ENCODE peak calls at places on chromosomes 4 and X, in six cellular contexts. T, M, Z, L, K and B are unnamed samples.

GRCh38 chrX:10579018-10579752 is 41.2 kb downstream of the MID1 start:
- DNase-seq in Z (peak), T (no peak), K (peak), L (no peak), M (no peak), B (no peak)

GRCh38 chrX:26138043-26138442 is at the start of gene MAGEB18:
- DNase-seq in Z (no peak), K (no peak), T (no peak), L (no peak), M (no peak), B (no peak)

GRCh38 chr4:146978641-146979040 is 33.0 kb upstream of the TTC29 start:
- DNase-seq in Z (peak), K (no peak), M (no peak), T (no peak), L (no peak), B (no peak)

GRCh38 chrX:41447897-41448296 is 754 bp downstream of the NYX start:
- DNase-seq in K (no peak), L (no peak), Z (no peak), T (no peak), M (no peak), B (no peak)

GRCh38 chrX:47232803-47233332 is at the start of gene USP11:
- DNase-seq in K (peak), T (peak), M (peak), L (no peak), Z (peak), B (peak)

GRCh38 chrX:115017455-115017854 is at the start of gene IL13RA2:
- DNase-seq in L (no peak), M (no peak), K (peak), Z (no peak), T (no peak), B (no peak)

GRCh38 chr4:742096-742741 is 36.6 kb downstream of the PCGF3 start:
- DNase-seq in M (no peak), T (no peak), K (no peak), Z (no peak), L (no peak), B (no peak)

GRCh38 chrX:84188320-84188834 is 378 bp upstream of the RPS6KA6 start:
- DNase-seq in M (peak), T (no peak), Z (peak), K (peak), L (no peak), B (no peak)

GRCh38 chrX:23503835-23504539 is 163.3 kb upstream of the PRDX4 start:
- DNase-seq in M (no peak), K (peak), T (no peak), Z (peak), L (no peak), B (peak)

GRCh38 chr4:37455301-37456062 is 210.9 kb downstream of the NWD2 start:
- DNase-seq in L (no peak), T (no peak), K (no peak), M (no peak), Z (no peak), B (no peak)

GRCh38 chr4:147094228-147094627 is 148.6 kb upstream of the TTC29 start:
- DNase-seq in T (no peak), K (peak), Z (no peak), M (no peak), L (no peak), B (no peak)